ENCODE peak calls at places on chromosomes 4 and X, in eight cellular contexts. J, N, V, B, Q, I, W and Y are unnamed samples.

GRCh38 chr4:157509286-157509685 is 288.8 kb downstream of the GRIA2 start:
- DNase-seq in N (no peak), I (no peak), B (no peak), W (no peak), J (no peak), V (no peak), Q (no peak), Y (no peak)

GRCh38 chr4:72971572-72971971 is 97.9 kb downstream of the COX18 start:
- DNase-seq in N (no peak), B (no peak), Q (no peak), V (no peak), I (no peak), W (peak), J (no peak), Y (no peak)

GRCh38 chr4:38523054-38523453 is 140.9 kb upstream of the KLF3 start:
- DNase-seq in J (no peak), N (no peak), W (no peak), I (no peak), B (no peak), V (no peak), Q (no peak), Y (no peak)

GRCh38 chrX:86914569-86914968 is 603.0 kb upstream of the KLHL4 start:
- DNase-seq in Q (no peak), I (no peak), W (no peak), B (no peak), V (no peak), J (no peak), N (no peak), Y (no peak)

GRCh38 chrX:23902419-23902818 is 5.3 kb downstream of the APOO start:
- DNase-seq in Q (peak), B (no peak), W (peak), V (no peak), J (peak), I (no peak), N (no peak), Y (no peak)

GRCh38 chr4:105620640-105621323 is 68.4 kb downstream of the ARHGEF38 start:
- DNase-seq in V (no peak), I (no peak), N (no peak), W (peak), Q (no peak), B (no peak), J (no peak), Y (no peak)

GRCh38 chr4:2941138-2942036 is 21.8 kb downstream of the NOP14 start:
- DNase-seq in V (no peak), Q (no peak), I (no peak), B (no peak), J (no peak), W (no peak), N (peak), Y (no peak)

GRCh38 chrX:56728752-56729151 is 291 bp upstream of the NBDY start:
- DNase-seq in B (no peak), I (no peak), W (peak), V (no peak), N (no peak), J (peak), Q (no peak), Y (no peak)

GRCh38 chrX:28135378-28136047 is 154.3 kb upstream of the DCAF8L1 start:
- DNase-seq in B (no peak), W (no peak), V (no peak), Q (no peak), I (no peak), N (no peak), J (no peak), Y (no peak)

DNA sequence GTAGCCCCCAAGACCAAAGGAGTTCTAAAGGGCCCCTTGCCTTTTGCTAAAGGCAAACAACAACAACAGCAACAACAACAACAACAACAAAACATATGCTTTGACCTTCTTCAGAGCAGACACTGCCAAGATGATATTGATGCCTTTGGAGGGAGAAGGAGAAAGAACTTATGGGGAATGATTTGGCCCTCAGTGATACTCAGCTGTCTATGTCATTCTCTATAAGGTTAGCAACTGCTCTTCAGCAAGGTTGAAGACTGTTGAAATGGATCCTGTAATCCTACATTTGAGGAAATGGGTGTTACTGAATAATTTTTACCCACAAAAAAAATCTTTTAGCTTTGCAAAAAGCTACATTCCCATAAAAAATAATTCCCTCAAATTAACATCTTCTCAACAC is 72.5 kb downstream of the PRPS1 start:
- DNase-seq in J (no peak), W (no peak), N (no peak), I (no peak), B (no peak), V (no peak), Q (no peak), Y (no peak)
- TF ChIP-seq POLR2A in J (no peak), W (no peak), N (no peak), I (no peak), B (no peak), V (no peak), Q (no peak), Y (no peak)

DNA sequence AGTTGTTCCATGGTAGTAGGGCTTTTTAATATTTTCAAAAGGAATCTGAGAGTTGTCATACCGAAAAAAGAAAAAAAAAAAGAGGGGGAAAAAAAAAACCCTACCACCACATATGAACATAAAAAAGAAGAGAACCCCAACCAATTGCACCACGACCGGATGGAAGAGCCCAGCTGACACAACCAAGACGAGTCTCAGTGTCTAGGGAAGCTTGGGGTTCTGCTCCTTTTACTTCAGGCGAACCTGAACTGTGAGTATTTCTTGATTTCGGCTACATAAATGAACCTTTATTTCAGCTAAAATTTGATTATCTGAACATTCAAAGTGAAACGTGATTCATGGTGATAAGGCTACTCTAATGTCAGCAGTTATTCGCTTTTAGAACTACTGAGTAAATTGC is at the start of gene GPR34:
- DNase-seq in Q (no peak), I (no peak), V (no peak), N (peak), J (no peak), B (no peak), W (no peak), Y (no peak)
- TF ChIP-seq POLR2AphosphoS5 in Q (no peak), I (no peak), V (no peak), N (no peak), J (no peak), B (no peak), W (no peak), Y (no peak)

GRCh38 chr4:110193822-110194761 is 4.3 kb downstream of the ELOVL6 start:
- DNase-seq in N (peak), W (peak), J (peak), B (peak), V (no peak), Q (peak), I (peak), Y (peak)
- TF ChIP-seq POLR2A in N (peak), W (peak), J (no peak), B (no peak), V (no peak), Q (peak), I (peak), Y (peak)

GRCh38 chr4:41257901-41258300 is 1.2 kb downstream of the UCHL1 start:
- DNase-seq in W (peak), B (no peak), V (no peak), J (no peak), N (no peak), I (no peak), Q (no peak), Y (no peak)

GRCh38 chr4:41257257-41257900 is 651 bp downstream of the UCHL1 start:
- DNase-seq in W (peak), N (peak), B (peak), Q (no peak), J (no peak), V (no peak), I (peak), Y (peak)

GRCh38 chr4:41258783-41259182 is 2.1 kb downstream of the UCHL1 start:
- DNase-seq in I (no peak), W (peak), Q (peak), B (no peak), N (no peak), J (peak), V (no peak), Y (no peak)

GRCh38 chr4:41256131-41256739 is 493 bp upstream of the UCHL1 start:
- DNase-seq in N (no peak), V (no peak), B (no peak), I (no peak), J (no peak), Q (no peak), W (no peak), Y (no peak)

GRCh38 chr4:41256740-41257256 is at the start of gene UCHL1:
- DNase-seq in I (peak), B (peak), V (no peak), J (no peak), N (no peak), Q (no peak), W (peak), Y (peak)
- TF ChIP-seq POLR2AphosphoS5 in I (no peak), B (no peak), V (no peak), J (no peak), N (no peak), Q (no peak), W (peak), Y (no peak)

GRCh38 chrX:38513087-38513742 is 48.1 kb upstream of the TSPAN7 start:
- DNase-seq in J (no peak), Q (peak), B (no peak), I (no peak), N (no peak), W (no peak), V (no peak), Y (no peak)

GRCh38 chrX:38515291-38515690 is 46.1 kb upstream of the TSPAN7 start:
- DNase-seq in J (no peak), V (no peak), I (no peak), W (no peak), B (no peak), Q (no peak), N (no peak), Y (no peak)

GRCh38 chrX:38516196-38516595 is 45.1 kb upstream of the TSPAN7 start:
- DNase-seq in I (no peak), V (no peak), W (no peak), J (no peak), B (no peak), N (no peak), Q (no peak), Y (no peak)

GRCh38 chrX:38519651-38520050 is 41.7 kb upstream of the TSPAN7 start:
- DNase-seq in I (no peak), Q (peak), J (no peak), W (no peak), V (no peak), B (no peak), N (no peak), Y (no peak)

DNA sequence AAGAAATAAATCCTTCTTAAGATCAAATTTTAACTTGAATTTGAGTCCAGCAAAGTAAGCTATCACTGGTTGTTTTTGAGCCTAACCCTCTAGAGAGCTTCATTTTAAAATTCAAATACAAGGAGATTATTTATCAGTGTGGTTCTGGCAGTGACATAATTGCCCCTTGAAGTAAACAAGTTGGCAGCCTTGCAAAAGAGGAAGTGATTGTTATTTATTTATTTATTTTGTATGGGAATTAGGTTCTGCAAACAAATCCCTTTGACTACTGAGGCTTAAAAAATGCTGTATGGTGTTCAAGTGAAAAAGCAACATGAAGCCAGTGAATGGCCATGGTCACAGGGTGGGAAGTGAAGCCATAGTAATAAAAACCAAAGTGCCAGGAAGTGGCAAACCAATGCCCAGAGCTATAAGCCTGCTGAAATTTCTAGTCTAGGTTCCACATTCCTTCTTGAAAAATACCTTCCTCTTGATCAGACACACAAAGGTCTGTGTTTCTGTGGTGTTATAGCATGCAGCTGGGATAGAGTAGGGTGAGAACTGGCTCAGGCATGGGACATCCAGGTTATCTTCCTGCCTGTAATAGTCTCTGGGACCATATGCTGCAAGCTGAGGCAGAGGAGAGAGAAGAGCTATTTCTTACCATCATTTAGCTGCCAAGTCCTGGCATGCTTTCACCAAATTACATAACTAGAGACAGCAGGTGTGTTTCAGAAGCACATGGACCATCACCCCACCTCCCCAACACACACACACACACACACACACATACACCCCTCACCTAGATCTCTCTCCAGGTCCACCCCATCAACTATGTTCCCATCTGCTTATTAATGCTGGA is 47.1 kb upstream of the TSPAN7 start:
- DNase-seq in I (no peak), W (no peak), Q (no peak), N (no peak), V (no peak), J (no peak), B (no peak), Y (no peak)
- TF ChIP-seq POLR2A in I (no peak), W (no peak), Q (no peak), N (no peak), V (no peak), J (no peak), B (no peak), Y (no peak)

DNA sequence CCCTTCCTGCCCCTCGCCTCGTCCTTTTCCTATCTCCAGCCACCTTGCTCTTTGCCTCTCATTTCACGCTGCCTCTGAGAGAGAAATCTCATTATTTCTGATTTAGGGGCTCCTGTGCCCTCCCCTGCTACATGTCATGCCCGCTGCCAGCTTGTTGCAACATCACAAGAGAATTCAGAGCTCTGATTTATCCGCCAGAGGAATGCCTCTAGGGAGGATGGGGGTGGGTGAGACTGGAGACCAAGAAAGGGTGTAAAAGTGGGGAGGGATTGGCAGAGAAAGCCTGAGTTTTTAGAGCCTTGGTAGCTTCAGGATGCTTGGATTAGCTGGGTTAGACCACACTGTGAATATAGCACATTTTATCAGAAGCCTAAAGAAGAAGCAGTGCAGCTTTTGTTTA is 100.8 kb downstream of the NHS start:
- DNase-seq in W (no peak), B (no peak), J (no peak), V (no peak), N (no peak), Q (no peak), I (no peak), Y (no peak)
- TF ChIP-seq POLR2AphosphoS5 in W (no peak), B (no peak), J (no peak), V (no peak), N (no peak), Q (no peak), I (no peak), Y (no peak)

GRCh38 chrX:129779747-129780146 is at the start of gene SASH3:
- DNase-seq in I (peak), N (peak), W (no peak), V (no peak), J (no peak), B (peak), Q (no peak), Y (no peak)
- TF ChIP-seq POLR2A in I (no peak), N (peak), W (no peak), V (no peak), J (no peak), B (no peak), Q (no peak), Y (peak)